ENCODE peak calls at places on chromosomes 6 and 20, in seven cellular contexts. One of them, this sample, is unnamed.

GRCh38 chr6:8017276-8017701 is 46.9 kb downstream of the BLOC1S5 start:
- DNase-seq in H54: no peak
- DNase-seq in stomach: no peak
- DNase-seq in breast epithelium: no peak
- DNase-seq in testis: no peak
- DNase-seq in endothelial cell of umbilical vein: no peak
- DNase-seq in K562: no peak
- DNase-seq in this sample: no peak

GRCh38 chr6:24910331-24910849 is 25.4 kb downstream of the RIPOR2 start:
- DNase-seq in endothelial cell of umbilical vein: no peak
- DNase-seq in breast epithelium: no peak
- DNase-seq in H54: no peak
- DNase-seq in stomach: no peak
- DNase-seq in testis: no peak
- DNase-seq in K562: no peak
- DNase-seq in this sample: peak

GRCh38 chr6:147715035-147715434 is 206.5 kb downstream of the SAMD5 start:
- DNase-seq in endothelial cell of umbilical vein: no peak
- DNase-seq in stomach: no peak
- DNase-seq in breast epithelium: no peak
- DNase-seq in K562: no peak
- DNase-seq in H54: no peak
- DNase-seq in testis: no peak
- DNase-seq in this sample: no peak

GRCh38 chr6:20693466-20694063 is 159.3 kb downstream of the CDKAL1 start:
- DNase-seq in endothelial cell of umbilical vein: no peak
- DNase-seq in K562: no peak
- DNase-seq in stomach: no peak
- DNase-seq in breast epithelium: no peak
- DNase-seq in testis: no peak
- DNase-seq in H54: no peak
- DNase-seq in this sample: no peak

GRCh38 chr6:16657768-16658167 is 103.5 kb downstream of the ATXN1 start:
- DNase-seq in breast epithelium: no peak
- DNase-seq in endothelial cell of umbilical vein: no peak
- DNase-seq in H54: no peak
- DNase-seq in testis: no peak
- DNase-seq in stomach: no peak
- DNase-seq in K562: no peak
- DNase-seq in this sample: no peak

GRCh38 chr6:37169458-37170272 is at the start of gene PIM1:
- DNase-seq in testis: peak
- DNase-seq in stomach: peak
- DNase-seq in breast epithelium: peak
- DNase-seq in K562: peak
- DNase-seq in endothelial cell of umbilical vein: peak
- DNase-seq in H54: peak
- DNase-seq in this sample: peak

GRCh38 chr6:27541212-27541931 is 68.5 kb upstream of the ZNF184 start:
- DNase-seq in H54: no peak
- DNase-seq in testis: no peak
- DNase-seq in K562: peak
- DNase-seq in endothelial cell of umbilical vein: peak
- DNase-seq in stomach: no peak
- DNase-seq in breast epithelium: no peak
- DNase-seq in this sample: no peak

GRCh38 chr20:2993250-2993649 is 50.2 kb upstream of the GNRH2 start:
- DNase-seq in breast epithelium: no peak
- DNase-seq in H54: no peak
- DNase-seq in endothelial cell of umbilical vein: no peak
- DNase-seq in testis: no peak
- DNase-seq in K562: no peak
- DNase-seq in stomach: no peak
- DNase-seq in this sample: no peak

GRCh38 chr6:111979633-111980032 is 74.3 kb upstream of the CCN6 start:
- DNase-seq in breast epithelium: no peak
- DNase-seq in testis: no peak
- DNase-seq in stomach: no peak
- DNase-seq in H54: no peak
- DNase-seq in K562: no peak
- DNase-seq in endothelial cell of umbilical vein: no peak
- DNase-seq in this sample: no peak

GRCh38 chr6:99024089-99024488 is 76.3 kb upstream of the FBXL4 start:
- DNase-seq in K562: no peak
- DNase-seq in breast epithelium: no peak
- DNase-seq in stomach: no peak
- DNase-seq in H54: no peak
- DNase-seq in endothelial cell of umbilical vein: no peak
- DNase-seq in testis: no peak
- DNase-seq in this sample: no peak

GRCh38 chr6:4354181-4354580 is 218.8 kb upstream of the ECI2 start:
- DNase-seq in testis: no peak
- DNase-seq in K562: no peak
- DNase-seq in endothelial cell of umbilical vein: no peak
- DNase-seq in stomach: peak
- DNase-seq in H54: no peak
- DNase-seq in breast epithelium: no peak
- DNase-seq in this sample: no peak
- TF ChIP-seq POLR2A in testis: no peak
- TF ChIP-seq POLR2A in K562: no peak
- TF ChIP-seq POLR2A in endothelial cell of umbilical vein: no peak
- TF ChIP-seq POLR2A in stomach: no peak
- TF ChIP-seq POLR2A in H54: no peak
- TF ChIP-seq POLR2A in breast epithelium: no peak
- TF ChIP-seq POLR2A in this sample: no peak

DNA sequence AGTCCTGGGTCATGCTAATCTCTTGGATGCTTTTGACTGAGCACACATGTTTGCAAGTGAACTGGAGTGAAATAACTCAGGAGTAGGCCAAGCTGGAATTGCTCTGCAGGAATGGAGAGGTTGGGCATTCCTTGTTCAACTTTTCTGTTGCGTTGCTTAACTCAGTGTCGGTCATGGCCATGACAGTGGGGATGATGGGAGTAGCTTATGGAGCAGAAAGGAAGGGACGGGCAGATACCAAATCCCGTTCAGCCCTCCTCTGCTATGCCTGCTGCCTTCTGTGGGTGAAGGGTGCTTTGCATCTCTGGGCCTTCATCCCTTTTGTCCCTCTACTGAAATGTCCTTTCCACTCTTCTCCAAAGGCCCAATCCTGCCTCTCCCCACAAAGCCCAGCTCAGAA is 15.3 kb upstream of the TAGAP start:
- DNase-seq in K562: no peak
- DNase-seq in H54: no peak
- DNase-seq in stomach: no peak
- DNase-seq in breast epithelium: no peak
- DNase-seq in endothelial cell of umbilical vein: no peak
- DNase-seq in testis: no peak
- DNase-seq in this sample: no peak
- TF ChIP-seq POLR2A in K562: no peak
- TF ChIP-seq POLR2A in H54: no peak
- TF ChIP-seq POLR2A in stomach: no peak
- TF ChIP-seq POLR2A in breast epithelium: no peak
- TF ChIP-seq POLR2A in endothelial cell of umbilical vein: no peak
- TF ChIP-seq POLR2A in testis: no peak
- TF ChIP-seq POLR2A in this sample: no peak

DNA sequence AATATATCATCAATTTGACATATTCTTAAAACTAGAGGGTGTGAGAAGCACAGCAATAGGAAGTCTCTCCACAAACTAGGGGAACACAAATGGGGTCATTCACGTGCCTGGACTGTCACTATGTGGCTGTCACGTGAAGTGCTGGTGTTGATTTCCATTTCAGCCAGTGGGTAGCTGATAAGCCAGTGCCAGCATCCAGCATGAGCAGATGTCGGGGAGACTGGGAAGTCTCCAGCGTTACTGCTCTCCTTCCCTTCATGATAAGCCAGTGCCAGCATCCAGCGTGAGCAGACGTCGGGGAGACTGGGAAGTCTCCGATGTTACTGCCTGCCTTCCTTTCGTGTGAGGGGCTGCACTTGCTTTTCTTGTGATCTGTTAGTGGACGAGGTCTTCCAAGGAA is 5.6 kb upstream of the SLC17A9 start:
- DNase-seq in K562: no peak
- DNase-seq in endothelial cell of umbilical vein: no peak
- DNase-seq in H54: no peak
- DNase-seq in stomach: peak
- DNase-seq in breast epithelium: no peak
- DNase-seq in testis: peak
- DNase-seq in this sample: no peak
- TF ChIP-seq POLR2A in K562: no peak
- TF ChIP-seq POLR2A in endothelial cell of umbilical vein: no peak
- TF ChIP-seq POLR2A in H54: no peak
- TF ChIP-seq POLR2A in stomach: no peak
- TF ChIP-seq POLR2A in breast epithelium: no peak
- TF ChIP-seq POLR2A in testis: no peak
- TF ChIP-seq POLR2A in this sample: no peak

GRCh38 chr6:33160728-33161323 is 31.4 kb downstream of the COL11A2 start:
- DNase-seq in endothelial cell of umbilical vein: peak
- DNase-seq in K562: no peak
- DNase-seq in testis: peak
- DNase-seq in H54: peak
- DNase-seq in breast epithelium: no peak
- DNase-seq in stomach: peak
- DNase-seq in this sample: peak
- TF ChIP-seq POLR2A in endothelial cell of umbilical vein: no peak
- TF ChIP-seq POLR2A in K562: no peak
- TF ChIP-seq POLR2A in testis: no peak
- TF ChIP-seq POLR2A in H54: no peak
- TF ChIP-seq POLR2A in breast epithelium: no peak
- TF ChIP-seq POLR2A in stomach: no peak
- TF ChIP-seq POLR2A in this sample: no peak

GRCh38 chr6:85452441-85452881 is 2.6 kb downstream of the NT5E start:
- DNase-seq in endothelial cell of umbilical vein: peak
- DNase-seq in breast epithelium: no peak
- DNase-seq in H54: no peak
- DNase-seq in testis: no peak
- DNase-seq in K562: no peak
- DNase-seq in stomach: no peak
- DNase-seq in this sample: no peak
- TF ChIP-seq POLR2A in endothelial cell of umbilical vein: no peak
- TF ChIP-seq POLR2A in breast epithelium: no peak
- TF ChIP-seq POLR2A in H54: no peak
- TF ChIP-seq POLR2A in testis: no peak
- TF ChIP-seq POLR2A in K562: no peak
- TF ChIP-seq POLR2A in stomach: no peak
- TF ChIP-seq POLR2A in this sample: no peak

This sample was measured in GM12891.